ENCODE peak calls at places on chromosomes 13 and 19, in seven cellular contexts. E is amniotic stem cell; O is NCI-H226; A is NB4; H is iris pigment epithelial cell; R is stimulated activated CD4-positive, alpha-beta T cell treated with anti-CD3 and anti-CD28 coated beads, Interleukin-2, amount 100 ng/mL, for 24 hours; D is left colon. Q is an unnamed sample.

GRCh38 chr19:51354742-51355148 is 11.4 kb downstream of the ETFB start:
- DNase-seq in E (no peak), O (no peak), A (no peak), H (peak), R (no peak), D (no peak), Q (no peak)

GRCh38 chr19:16389848-16390247 is 65.2 kb downstream of the KLF2 start:
- DNase-seq in E (no peak), O (no peak), A (no peak), H (no peak), R (no peak), D (no peak), Q (no peak)

GRCh38 chr13:100549316-100549715 is 39.3 kb downstream of the GGACT start:
- DNase-seq in E (no peak), O (no peak), A (no peak), H (no peak), R (no peak), D (no peak), Q (no peak)

GRCh38 chr19:35462476-35462953 is 14.5 kb downstream of the FFAR2 start:
- DNase-seq in E (no peak), O (no peak), A (peak), H (no peak), R (peak), D (no peak), Q (no peak)

GRCh38 chr19:35334064-35334753 is 5.2 kb downstream of the CD22 start:
- DNase-seq in E (no peak), O (no peak), A (no peak), H (no peak), R (no peak), D (no peak), Q (no peak)

GRCh38 chr13:67137044-67137735 is 92.9 kb downstream of the PCDH9 start:
- DNase-seq in E (no peak), O (peak), A (no peak), H (peak), R (no peak), D (no peak), Q (no peak)

GRCh38 chr19:55287361-55288079 is 3.7 kb downstream of the BRSK1 start:
- DNase-seq in E (no peak), O (no peak), A (no peak), H (no peak), R (no peak), D (no peak), Q (no peak)

GRCh38 chr19:38404858-38405257 is 2.0 kb downstream of the FAM98C start:
- DNase-seq in E (no peak), O (no peak), A (no peak), H (no peak), R (no peak), D (no peak), Q (no peak)

GRCh38 chr19:42088471-42089190 is 12.7 kb downstream of the ZNF574 start:
- DNase-seq in E (no peak), O (peak), A (no peak), H (peak), R (no peak), D (no peak), Q (no peak)

Q was measured in T47D.